ENCODE peak calls at places on chromosome 15, in five cellular contexts. Y is CD4-positive, alpha-beta T cell; R is keratinocyte; Z is astrocyte of the spinal cord; T is AG09319. D is an unnamed sample.

GRCh38 chr15:72962054-72962702 is 90.1 kb upstream of the NEO1 start:
- DNase-seq in T (no peak), Z (no peak), R (no peak), Y (no peak), D (no peak)

GRCh38 chr15:101232677-101233076 is 19.2 kb downstream of the CHSY1 start:
- DNase-seq in Z (no peak), R (no peak), T (no peak), Y (no peak), D (no peak)

GRCh38 chr15:57237282-57237642 is 139.0 kb upstream of the CGNL1 start:
- DNase-seq in Z (no peak), R (no peak), T (no peak), Y (no peak), D (no peak)

GRCh38 chr15:60720084-60720483 is 241.1 kb upstream of the ICE2 start:
- DNase-seq in T (no peak), Y (peak), R (no peak), Z (no peak), D (no peak)

GRCh38 chr15:88511161-88511560 is 35.3 kb downstream of the DET1 start:
- DNase-seq in Z (no peak), T (no peak), Y (no peak), R (no peak), D (no peak)

GRCh38 chr15:57158997-57159668 is 217.2 kb upstream of the CGNL1 start:
- DNase-seq in Z (no peak), R (no peak), Y (no peak), T (no peak), D (no peak)

GRCh38 chr15:41558400-41559238 is at the start of gene TYRO3:
- DNase-seq in Y (peak), T (no peak), R (no peak), Z (peak), D (peak)

GRCh38 chr15:99454107-99454809 is 111.5 kb upstream of the MEF2A start:
- DNase-seq in Z (no peak), Y (no peak), R (no peak), T (no peak), D (no peak)

GRCh38 chr15:85047271-85047948 is 65.8 kb downstream of the PDE8A start:
- DNase-seq in Z (peak), Y (no peak), R (no peak), T (peak), D (peak)